ENCODE peak calls at places on chromosomes 6 and 20, in five cellular contexts. One of them, this sample, is unnamed.

GRCh38 chr20:1331801-1332453 is 3.0 kb upstream of the SDCBP2 start:
- DNase-seq in A549: no peak
- DNase-seq in HCT116: no peak
- DNase-seq in IMR-90: no peak
- DNase-seq in HepG2: no peak
- DNase-seq in this sample: peak

GRCh38 chr6:159720708-159721107 is 6.6 kb upstream of the WTAP start:
- DNase-seq in A549: peak
- DNase-seq in HCT116: peak
- DNase-seq in IMR-90: no peak
- DNase-seq in HepG2: peak
- DNase-seq in this sample: no peak

GRCh38 chr6:167956491-167956890 is 41.0 kb upstream of the KIF25 start:
- DNase-seq in A549: no peak
- DNase-seq in HCT116: no peak
- DNase-seq in IMR-90: no peak
- DNase-seq in HepG2: no peak
- DNase-seq in this sample: no peak

GRCh38 chr20:45833883-45834796 is 541 bp downstream of the SNX21 start:
- DNase-seq in A549: peak
- DNase-seq in HCT116: no peak
- DNase-seq in IMR-90: peak
- DNase-seq in HepG2: peak
- DNase-seq in this sample: peak

GRCh38 chr6:102026649-102027048 is 633.1 kb downstream of the GRIK2 start:
- DNase-seq in A549: peak
- DNase-seq in HCT116: no peak
- DNase-seq in IMR-90: no peak
- DNase-seq in HepG2: no peak
- DNase-seq in this sample: no peak

GRCh38 chr20:50373674-50374286 is 136.4 kb upstream of the PTPN1 start:
- DNase-seq in A549: peak
- DNase-seq in HCT116: no peak
- DNase-seq in IMR-90: no peak
- DNase-seq in HepG2: no peak
- DNase-seq in this sample: no peak

GRCh38 chr6:32179746-32180405 is 1.7 kb downstream of the RNF5 start:
- DNase-seq in A549: no peak
- DNase-seq in HCT116: no peak
- DNase-seq in IMR-90: no peak
- DNase-seq in HepG2: no peak
- DNase-seq in this sample: no peak

GRCh38 chr20:62049342-62050165 is 16.1 kb downstream of the TAF4 start:
- DNase-seq in A549: no peak
- DNase-seq in HCT116: no peak
- DNase-seq in IMR-90: no peak
- DNase-seq in HepG2: no peak
- DNase-seq in this sample: no peak

GRCh38 chr20:48630342-48631075 is 197.3 kb downstream of the PREX1 start:
- DNase-seq in A549: no peak
- DNase-seq in HCT116: no peak
- DNase-seq in IMR-90: no peak
- DNase-seq in HepG2: no peak
- DNase-seq in this sample: no peak

GRCh38 chr6:2639167-2639566 is 111.6 kb downstream of the MYLK4 start:
- DNase-seq in A549: no peak
- DNase-seq in HCT116: no peak
- DNase-seq in IMR-90: no peak
- DNase-seq in HepG2: no peak
- DNase-seq in this sample: no peak

GRCh38 chr6:39834866-39835265 is 42.7 kb downstream of the DAAM2 start:
- DNase-seq in A549: no peak
- DNase-seq in HCT116: no peak
- DNase-seq in IMR-90: no peak
- DNase-seq in HepG2: no peak
- DNase-seq in this sample: no peak

GRCh38 chr20:48682529-48683385 is 145.0 kb downstream of the PREX1 start:
- DNase-seq in A549: no peak
- DNase-seq in HCT116: no peak
- DNase-seq in IMR-90: peak
- DNase-seq in HepG2: peak
- DNase-seq in this sample: no peak

GRCh38 chr6:49336514-49337131 is 126.4 kb downstream of the MMUT start:
- DNase-seq in A549: no peak
- DNase-seq in HCT116: no peak
- DNase-seq in IMR-90: peak
- DNase-seq in HepG2: no peak
- DNase-seq in this sample: no peak

GRCh38 chr6:31114540-31114876 is at the start of gene PSORS1C1:
- DNase-seq in A549: peak
- DNase-seq in HCT116: peak
- DNase-seq in IMR-90: peak
- DNase-seq in HepG2: peak
- DNase-seq in this sample: no peak

GRCh38 chr6:134035823-134036296 is 16.6 kb downstream of the SLC2A12 start:
- DNase-seq in A549: peak
- DNase-seq in HCT116: peak
- DNase-seq in IMR-90: peak
- DNase-seq in HepG2: peak
- DNase-seq in this sample: no peak

GRCh38 chr6:13362432-13362831 is 34.1 kb upstream of the TBC1D7 start:
- DNase-seq in A549: no peak
- DNase-seq in HCT116: no peak
- DNase-seq in IMR-90: peak
- DNase-seq in HepG2: no peak
- DNase-seq in this sample: no peak

GRCh38 chr6:307065-307814 is 15.0 kb downstream of the DUSP22 start:
- DNase-seq in A549: no peak
- DNase-seq in HCT116: no peak
- DNase-seq in IMR-90: no peak
- DNase-seq in HepG2: no peak
- DNase-seq in this sample: no peak

GRCh38 chr6:13397359-13398080 is 69.2 kb upstream of the TBC1D7 start:
- DNase-seq in A549: peak
- DNase-seq in HCT116: no peak
- DNase-seq in IMR-90: no peak
- DNase-seq in HepG2: no peak
- DNase-seq in this sample: no peak

GRCh38 chr6:33711140-33712129 is at the start of gene UQCC2:
- DNase-seq in A549: peak
- DNase-seq in HCT116: peak
- DNase-seq in IMR-90: peak
- DNase-seq in HepG2: peak
- DNase-seq in this sample: peak

GRCh38 chr6:27591660-27592059 is 118.8 kb upstream of the ZNF184 start:
- DNase-seq in A549: peak
- DNase-seq in HCT116: no peak
- DNase-seq in IMR-90: peak
- DNase-seq in HepG2: peak
- DNase-seq in this sample: peak

GRCh38 chr6:31332637-31333602 is 24.1 kb downstream of the HLA-B start:
- DNase-seq in A549: no peak
- DNase-seq in HCT116: no peak
- DNase-seq in IMR-90: no peak
- DNase-seq in HepG2: no peak
- DNase-seq in this sample: no peak

GRCh38 chr6:129312865-129313264 is 397.1 kb downstream of the ARHGAP18 start:
- DNase-seq in A549: peak
- DNase-seq in HCT116: peak
- DNase-seq in IMR-90: peak
- DNase-seq in HepG2: no peak
- DNase-seq in this sample: no peak

GRCh38 chr6:2204272-2204671 is 41.1 kb downstream of the GMDS start:
- DNase-seq in A549: no peak
- DNase-seq in HCT116: no peak
- DNase-seq in IMR-90: no peak
- DNase-seq in HepG2: no peak
- DNase-seq in this sample: no peak

GRCh38 chr6:104930939-104931338 is 26.0 kb upstream of the LIN28B start:
- DNase-seq in A549: no peak
- DNase-seq in HCT116: no peak
- DNase-seq in IMR-90: no peak
- DNase-seq in HepG2: no peak
- DNase-seq in this sample: no peak

GRCh38 chr6:27873101-27874030 is 38.8 kb downstream of the OR2B2 start:
- DNase-seq in A549: peak
- DNase-seq in HCT116: no peak
- DNase-seq in IMR-90: peak
- DNase-seq in HepG2: no peak
- DNase-seq in this sample: peak

GRCh38 chr6:72522735-72523141 is 99.1 kb upstream of the KCNQ5 start:
- DNase-seq in A549: peak
- DNase-seq in HCT116: no peak
- DNase-seq in IMR-90: no peak
- DNase-seq in HepG2: peak
- DNase-seq in this sample: peak

GRCh38 chr20:41247523-41248370 is 69.8 kb downstream of the ZHX3 start:
- DNase-seq in A549: no peak
- DNase-seq in HCT116: no peak
- DNase-seq in IMR-90: no peak
- DNase-seq in HepG2: no peak
- DNase-seq in this sample: no peak

GRCh38 chr6:150863213-150863928 is 2.1 kb upstream of the MTHFD1L start:
- DNase-seq in A549: no peak
- DNase-seq in HCT116: no peak
- DNase-seq in IMR-90: no peak
- DNase-seq in HepG2: no peak
- DNase-seq in this sample: no peak

GRCh38 chr20:57682184-57683038 is 27.4 kb downstream of the PMEPA1 start:
- DNase-seq in A549: no peak
- DNase-seq in HCT116: no peak
- DNase-seq in IMR-90: no peak
- DNase-seq in HepG2: no peak
- DNase-seq in this sample: no peak

DNA sequence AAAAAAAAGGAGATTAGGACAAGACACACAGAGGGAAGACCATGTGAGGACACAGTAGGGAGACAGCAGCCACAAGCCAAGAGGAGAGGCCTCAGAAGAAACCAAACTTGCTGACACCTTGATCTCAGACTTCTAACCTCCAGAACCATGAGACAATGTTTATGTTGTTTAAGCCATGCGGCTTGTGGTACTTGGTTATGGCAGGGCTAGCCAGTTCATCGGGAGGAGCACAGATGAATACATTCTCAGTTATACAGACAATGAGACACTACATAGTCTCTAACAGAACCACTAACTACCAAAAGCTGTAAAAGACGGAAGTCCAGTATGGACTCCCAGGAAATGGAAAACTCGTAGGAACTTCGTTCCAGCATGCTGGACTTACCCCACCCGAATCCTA is 116.8 kb downstream of the MBOAT1 start:
- DNase-seq in A549: no peak
- DNase-seq in HCT116: no peak
- DNase-seq in IMR-90: no peak
- DNase-seq in HepG2: no peak
- DNase-seq in this sample: no peak
- TF ChIP-seq CEBPB in A549: no peak
- TF ChIP-seq CEBPB in HCT116: no peak
- TF ChIP-seq CEBPB in IMR-90: no peak
- TF ChIP-seq CEBPB in HepG2: no peak
- TF ChIP-seq CEBPB in this sample: no peak

DNA sequence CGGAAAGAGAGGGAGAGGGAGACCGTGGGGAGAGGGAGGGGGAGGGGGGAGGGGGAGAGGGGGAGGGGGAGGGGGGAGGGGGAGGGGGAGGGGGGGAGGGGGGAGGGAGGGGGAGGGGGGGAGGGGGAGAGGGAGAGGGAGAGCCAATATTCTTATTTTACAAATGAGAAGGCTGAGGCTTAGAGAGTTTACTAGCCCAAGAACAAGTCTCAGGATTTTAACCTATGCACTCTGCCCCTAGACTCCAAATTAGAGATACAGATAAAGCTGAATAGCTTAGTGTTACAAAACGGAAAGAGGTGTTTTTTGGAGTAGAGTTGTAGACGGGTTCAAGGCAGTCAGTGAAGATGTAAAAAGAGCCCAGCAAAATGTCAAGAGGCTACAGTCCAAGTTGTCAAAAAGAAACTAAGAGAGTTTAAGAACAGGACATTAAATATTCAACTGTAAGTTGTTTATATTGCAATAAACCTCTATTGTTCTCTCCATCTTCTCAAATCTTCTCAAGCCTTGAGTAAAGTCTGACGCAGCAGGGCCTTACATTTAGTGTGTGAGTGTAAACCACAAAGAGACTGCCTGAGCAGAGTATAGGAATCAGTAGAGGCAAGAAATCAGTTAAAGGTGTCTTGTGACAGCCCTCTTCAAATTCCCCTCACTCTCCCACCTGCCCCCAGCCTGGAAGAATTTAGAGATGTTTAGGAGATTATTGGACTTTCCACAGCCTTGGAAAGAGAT is 34.9 kb upstream of the AKIRIN2 start:
- DNase-seq in A549: no peak
- DNase-seq in HCT116: no peak
- DNase-seq in IMR-90: no peak
- DNase-seq in HepG2: no peak
- DNase-seq in this sample: no peak
- TF ChIP-seq CEBPB in A549: no peak
- TF ChIP-seq CEBPB in HCT116: no peak
- TF ChIP-seq CEBPB in IMR-90: no peak
- TF ChIP-seq CEBPB in HepG2: no peak
- TF ChIP-seq CEBPB in this sample: no peak

DNA sequence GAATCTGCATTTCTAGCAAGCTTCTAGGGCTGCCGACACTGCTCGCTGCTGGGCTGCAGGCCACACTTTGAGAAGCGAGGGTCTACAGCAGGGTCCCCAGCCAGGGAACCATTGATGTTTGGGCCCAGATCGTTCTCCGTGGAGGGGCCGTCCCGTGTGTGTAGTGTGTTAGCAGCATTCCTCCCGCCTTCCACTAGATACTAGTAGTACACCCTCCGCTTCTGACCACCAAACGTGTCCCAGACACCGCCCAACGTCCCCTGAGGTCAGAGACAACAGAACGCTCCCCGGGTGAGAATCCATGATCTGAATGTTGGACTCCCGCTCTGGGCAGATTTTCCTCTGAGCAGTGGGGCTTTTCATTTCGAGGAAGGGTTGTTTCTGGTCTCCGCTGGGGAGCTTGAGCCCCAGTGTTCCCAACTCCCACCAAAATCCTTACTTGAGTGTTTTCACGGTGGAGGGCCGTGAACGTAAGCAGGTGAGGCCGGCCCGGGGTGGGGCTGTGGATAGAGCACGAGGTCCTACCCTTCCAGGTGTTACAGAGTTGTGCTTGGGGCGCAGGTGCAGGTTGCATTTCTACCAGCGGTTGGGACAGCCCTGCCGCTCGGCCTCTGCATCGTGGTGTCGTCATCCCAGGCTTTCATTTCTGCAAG is 124.6 kb downstream of the SYCP2 start:
- DNase-seq in A549: no peak
- DNase-seq in HCT116: no peak
- DNase-seq in IMR-90: no peak
- DNase-seq in HepG2: no peak
- DNase-seq in this sample: no peak
- TF ChIP-seq CEBPB in A549: no peak
- TF ChIP-seq CEBPB in HCT116: no peak
- TF ChIP-seq CEBPB in IMR-90: no peak
- TF ChIP-seq CEBPB in HepG2: no peak
- TF ChIP-seq CEBPB in this sample: no peak

GRCh38 chr6:110398778-110399177 is 16.6 kb downstream of the DDO start:
- DNase-seq in A549: no peak
- DNase-seq in HCT116: no peak
- DNase-seq in IMR-90: peak
- DNase-seq in HepG2: no peak
- DNase-seq in this sample: no peak
- TF ChIP-seq CEBPB in A549: no peak
- TF ChIP-seq CEBPB in HCT116: no peak
- TF ChIP-seq CEBPB in IMR-90: no peak
- TF ChIP-seq CEBPB in HepG2: no peak
- TF ChIP-seq CEBPB in this sample: no peak